ENCODE peak calls at places on chromosomes 1 and 21, in five cellular contexts. P, M, E, G and S are unnamed samples.

GRCh38 chr1:116737020-116737854 is 17.0 kb upstream of the CD2 start:
- DNase-seq in P (peak), M (peak), E (peak), G (no peak), S (peak)

GRCh38 chr1:21966247-21967000 is 10.4 kb upstream of the CELA3B start:
- DNase-seq in P (no peak), M (no peak), E (no peak), G (no peak), S (no peak)

GRCh38 chr1:111032295-111032897 is 68.7 kb upstream of the LRIF1 start:
- DNase-seq in P (peak), M (no peak), E (peak), G (no peak), S (no peak)

GRCh38 chr21:34812510-34813265 is 143.9 kb downstream of the CLIC6 start:
- DNase-seq in P (peak), M (no peak), E (no peak), G (no peak), S (no peak)

GRCh38 chr1:151165738-151166505 is at the start of the genes LYSMD1 and SCNM1:
- DNase-seq in P (peak), M (peak), E (peak), G (peak), S (peak)

GRCh38 chr1:184633785-184634184 is 120.9 kb downstream of the EDEM3 start:
- DNase-seq in P (no peak), M (no peak), E (peak), G (no peak), S (no peak)

GRCh38 chr1:8889925-8890785 is 11.7 kb upstream of the ENO1 start:
- DNase-seq in P (no peak), M (peak), E (no peak), G (peak), S (peak)

GRCh38 chr1:92797961-92798360 is 13.1 kb upstream of the EVI5 start:
- DNase-seq in P (no peak), M (no peak), E (no peak), G (no peak), S (no peak)

GRCh38 chr1:41713557-41714327 is 205.0 kb downstream of the HIVEP3 start:
- DNase-seq in P (no peak), M (peak), E (no peak), G (no peak), S (no peak)

GRCh38 chr1:65075123-65075976 is 72.7 kb upstream of the AK4 start:
- DNase-seq in P (peak), M (peak), E (peak), G (no peak), S (no peak)

GRCh38 chr21:38181101-38181500 is 75.7 kb upstream of the KCNJ15 start:
- DNase-seq in P (no peak), M (no peak), E (no peak), G (no peak), S (no peak)

GRCh38 chr1:17878837-17879236 is 123.7 kb downstream of the ACTL8 start:
- DNase-seq in P (no peak), M (no peak), E (peak), G (no peak), S (no peak)

GRCh38 chr1:61978866-61979265 is 215.8 kb upstream of the L1TD1 start:
- DNase-seq in P (no peak), M (no peak), E (no peak), G (no peak), S (no peak)

GRCh38 chr1:112673589-112674439 is 645 bp upstream of the MOV10 start:
- DNase-seq in P (peak), M (no peak), E (no peak), G (no peak), S (peak)

GRCh38 chr21:42970946-42971653 is 3.3 kb upstream of the PKNOX1 start:
- DNase-seq in P (no peak), M (no peak), E (peak), G (no peak), S (no peak)

GRCh38 chr1:8560611-8561544 is 243.0 kb downstream of the SLC45A1 start:
- DNase-seq in P (peak), M (peak), E (no peak), G (no peak), S (no peak)

GRCh38 chr1:207817778-207818751 is 66.2 kb downstream of the CD46 start:
- DNase-seq in P (no peak), M (peak), E (no peak), G (no peak), S (no peak)

GRCh38 chr1:202957733-202958543 is at the start of gene ADIPOR1:
- DNase-seq in P (peak), M (peak), E (peak), G (peak), S (peak)

GRCh38 chr1:198255783-198256182 is 99.0 kb downstream of the NEK7 start:
- DNase-seq in P (no peak), M (no peak), E (no peak), G (no peak), S (no peak)

GRCh38 chr1:84450916-84451315 is 28.1 kb upstream of the RPF1 start:
- DNase-seq in P (no peak), M (no peak), E (no peak), G (no peak), S (no peak)

GRCh38 chr1:32892368-32893197 is 6.3 kb downstream of the HPCA start:
- DNase-seq in P (no peak), M (no peak), E (peak), G (peak), S (no peak)

GRCh38 chr1:173477286-173478098 is at the start of gene PRDX6:
- DNase-seq in P (peak), M (peak), E (no peak), G (no peak), S (no peak)

GRCh38 chr1:115067460-115067859 is 21.8 kb downstream of the TSPAN2 start:
- DNase-seq in P (no peak), M (no peak), E (no peak), G (no peak), S (no peak)

GRCh38 chr1:162732566-162733335 is 57.8 kb upstream of the HSD17B7 start:
- DNase-seq in P (no peak), M (peak), E (peak), G (no peak), S (peak)

GRCh38 chr21:39097335-39097861 is 85.9 kb downstream of the PSMG1 start:
- DNase-seq in P (no peak), M (no peak), E (no peak), G (no peak), S (peak)

GRCh38 chr1:223298706-223299105 is 65.3 kb downstream of the SUSD4 start:
- DNase-seq in P (no peak), M (no peak), E (no peak), G (no peak), S (no peak)

GRCh38 chr1:30794260-30794659 is 36.7 kb upstream of the LAPTM5 start:
- DNase-seq in P (no peak), M (no peak), E (no peak), G (no peak), S (no peak)

GRCh38 chr1:28582248-28582615 is 9.8 kb upstream of the RAB42 start:
- DNase-seq in P (no peak), M (no peak), E (no peak), G (no peak), S (no peak)